ENCODE peak calls at places on chromosome 7, in four cellular contexts. E is HCT116, D is K562, V is HepG2. G is an unnamed sample. For H3K27me3, the result is how much of the 10 kb centered on the place peaks cover.

GRCh38 chr7:133947458-133948044 is 179.6 kb upstream of the LRGUK start:
- DNase-seq in E (no peak), D (peak), V (no peak), G (no peak)

GRCh38 chr7:43758029-43758860 is at the start of gene BLVRA:
- DNase-seq in E (no peak), D (peak), V (peak), G (no peak)

GRCh38 chr7:3264693-3265339 is 36.2 kb upstream of the SDK1 start:
- DNase-seq in E (no peak), D (no peak), V (no peak), G (no peak)

GRCh38 chr7:114979388-114979787 is 57.5 kb downstream of the MDFIC start:
- DNase-seq in E (peak), D (no peak), V (no peak), G (no peak)

GRCh38 chr7:94414481-94414880 is 19.8 kb downstream of the COL1A2 start:
- DNase-seq in E (no peak), D (no peak), V (no peak), G (no peak)

GRCh38 chr7:140898794-140899548 is 25.8 kb downstream of the BRAF start:
- DNase-seq in E (no peak), D (no peak), V (no peak), G (no peak)

GRCh38 chr7:33853361-33854062 is 51.8 kb upstream of the BMPER start:
- DNase-seq in E (no peak), D (no peak), V (no peak), G (no peak)

GRCh38 chr7:82677493-82677892 is 233.9 kb upstream of the CACNA2D1 start:
- DNase-seq in E (no peak), D (no peak), V (no peak), G (no peak)

GRCh38 chr7:18357691-18358090 is 137.9 kb upstream of the HDAC9 start:
- DNase-seq in E (no peak), D (no peak), V (no peak), G (no peak)

GRCh38 chr7:15399446-15399845 is 162.4 kb downstream of the AGMO start:
- DNase-seq in E (no peak), D (no peak), V (no peak), G (no peak)

GRCh38 chr7:4175346-4175973 is 506.6 kb upstream of the FOXK1 start:
- DNase-seq in E (no peak), D (no peak), V (no peak), G (no peak)

GRCh38 chr7:41220275-41220674 is 482.6 kb downstream of the INHBA start:
- DNase-seq in E (no peak), D (no peak), V (no peak), G (no peak)

GRCh38 chr7:98051118-98051744 is 55.4 kb upstream of the LMTK2 start:
- DNase-seq in E (peak), D (peak), V (peak), G (peak)

GRCh38 chr7:113131367-113131766 is 13.0 kb upstream of the SMIM30 start:
- DNase-seq in E (no peak), D (no peak), V (no peak), G (no peak)

GRCh38 chr7:100589341-100589935 is 3.3 kb downstream of the FBXO24 start:
- DNase-seq in E (no peak), D (no peak), V (no peak), G (no peak)

GRCh38 chr7:95691464-95691863 is 80.9 kb upstream of the DYNC1I1 start:
- DNase-seq in E (no peak), D (no peak), V (peak), G (no peak)

GRCh38 chr7:92448185-92448747 is 984 bp downstream of the GATAD1 start:
- DNase-seq in E (peak), D (peak), V (peak), G (no peak)

GRCh38 chr7:111138196-111138569 is 47.3 kb downstream of the LRRN3 start:
- DNase-seq in E (peak), D (peak), V (no peak), G (no peak)

GRCh38 chr7:119065966-119066365 is 841.5 kb downstream of the ANKRD7 start:
- DNase-seq in E (no peak), D (no peak), V (no peak), G (no peak)

GRCh38 chr7:38541440-38541839 is 89.7 kb downstream of the AMPH start:
- DNase-seq in E (no peak), D (no peak), V (no peak), G (no peak)

GRCh38 chr7:134742688-134743350 is 36.6 kb upstream of the CALD1 start:
- DNase-seq in E (no peak), D (peak), V (no peak), G (no peak)

GRCh38 chr7:95608344-95609173 is 12.2 kb upstream of the PDK4 start:
- DNase-seq in E (peak), D (peak), V (peak), G (peak)

GRCh38 chr7:68238204-68238805 is 1241.7 kb downstream of the TYW1 start:
- DNase-seq in E (no peak), D (no peak), V (no peak), G (peak)

GRCh38 chr7:73879977-73880681 is 19.2 kb downstream of the TMEM270 start:
- DNase-seq in E (no peak), D (no peak), V (peak), G (no peak)

GRCh38 chr7:43764807-43765491 is 6.5 kb downstream of the BLVRA start:
- DNase-seq in E (no peak), D (peak), V (peak), G (no peak)

GRCh38 chr7:69780377-69780776 is 182.1 kb downstream of the AUTS2 start:
- DNase-seq in E (no peak), D (no peak), V (no peak), G (peak)

GRCh38 chr7:142754681-142755575 is 5.7 kb downstream of the PRSS1 start:
- DNase-seq in E (no peak), D (no peak), V (no peak), G (no peak)

GRCh38 chr7:138663741-138664710 is 37.1 kb downstream of the SVOPL start:
- DNase-seq in E (no peak), D (no peak), V (no peak), G (no peak)

GRCh38 chr7:74023037-74023436 is 4.9 kb upstream of the ELN start:
- DNase-seq in E (no peak), D (no peak), V (peak), G (no peak)

GRCh38 chr7:158805414-158805813 is 23.9 kb downstream of the ESYT2 start:
- DNase-seq in E (no peak), D (no peak), V (no peak), G (no peak)

GRCh38 chr7:136018104-136018503 is 40.9 kb upstream of the MTPN start:
- DNase-seq in E (no peak), D (no peak), V (no peak), G (no peak)

GRCh38 chr7:43766564-43766963 is 8.1 kb downstream of the BLVRA start:
- DNase-seq in E (no peak), D (peak), V (no peak), G (no peak)

GRCh38 chr7:103343758-103344452 is 662 bp downstream of the DNAJC2 start:
- DNase-seq in E (no peak), D (peak), V (peak), G (no peak)

GRCh38 chr7:157671358-157672255 is 334.8 kb downstream of the DNAJB6 start:
- DNase-seq in E (no peak), D (no peak), V (no peak), G (no peak)

GRCh38 chr7:157668884-157669767 is 332.3 kb downstream of the DNAJB6 start:
- DNase-seq in E (no peak), D (no peak), V (no peak), G (no peak)

GRCh38 chr7:157668221-157668883 is 331.5 kb downstream of the DNAJB6 start:
- DNase-seq in E (no peak), D (no peak), V (no peak), G (no peak)

GRCh38 chr7:157669768-157670345 is 333.1 kb downstream of the DNAJB6 start:
- DNase-seq in E (no peak), D (no peak), V (no peak), G (no peak)

GRCh38 chr7:157670490-157671357 is 333.9 kb downstream of the DNAJB6 start:
- DNase-seq in E (no peak), D (no peak), V (no peak), G (no peak)
- TF ChIP-seq YY1 in E (no peak), D (no peak), V (no peak), G (no peak)

DNA sequence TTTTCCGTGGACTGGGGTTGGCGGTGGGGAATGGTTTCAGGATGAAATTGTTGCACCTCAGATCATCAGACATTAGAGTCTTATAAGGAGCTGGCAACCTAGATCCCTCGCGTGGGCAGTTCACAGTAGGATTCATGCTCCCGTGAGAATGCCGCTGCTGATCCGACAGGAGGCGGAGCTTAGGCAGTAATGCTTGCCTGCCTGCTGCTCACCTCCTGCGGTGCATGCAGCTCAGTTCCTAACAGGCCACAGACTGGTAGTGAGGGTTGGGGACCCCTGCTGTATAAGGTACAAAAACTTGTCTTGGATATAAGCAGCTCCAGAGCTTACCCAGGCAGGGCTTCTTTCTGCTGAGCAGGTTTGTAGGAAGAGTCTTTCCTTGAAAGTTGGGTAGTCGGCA is 53.9 kb downstream of the SHH start:
- DNase-seq in E (no peak), D (no peak), V (no peak), G (no peak)
- TF ChIP-seq ZNF274 in E (no peak), D (no peak), V (no peak), G (no peak)

DNA sequence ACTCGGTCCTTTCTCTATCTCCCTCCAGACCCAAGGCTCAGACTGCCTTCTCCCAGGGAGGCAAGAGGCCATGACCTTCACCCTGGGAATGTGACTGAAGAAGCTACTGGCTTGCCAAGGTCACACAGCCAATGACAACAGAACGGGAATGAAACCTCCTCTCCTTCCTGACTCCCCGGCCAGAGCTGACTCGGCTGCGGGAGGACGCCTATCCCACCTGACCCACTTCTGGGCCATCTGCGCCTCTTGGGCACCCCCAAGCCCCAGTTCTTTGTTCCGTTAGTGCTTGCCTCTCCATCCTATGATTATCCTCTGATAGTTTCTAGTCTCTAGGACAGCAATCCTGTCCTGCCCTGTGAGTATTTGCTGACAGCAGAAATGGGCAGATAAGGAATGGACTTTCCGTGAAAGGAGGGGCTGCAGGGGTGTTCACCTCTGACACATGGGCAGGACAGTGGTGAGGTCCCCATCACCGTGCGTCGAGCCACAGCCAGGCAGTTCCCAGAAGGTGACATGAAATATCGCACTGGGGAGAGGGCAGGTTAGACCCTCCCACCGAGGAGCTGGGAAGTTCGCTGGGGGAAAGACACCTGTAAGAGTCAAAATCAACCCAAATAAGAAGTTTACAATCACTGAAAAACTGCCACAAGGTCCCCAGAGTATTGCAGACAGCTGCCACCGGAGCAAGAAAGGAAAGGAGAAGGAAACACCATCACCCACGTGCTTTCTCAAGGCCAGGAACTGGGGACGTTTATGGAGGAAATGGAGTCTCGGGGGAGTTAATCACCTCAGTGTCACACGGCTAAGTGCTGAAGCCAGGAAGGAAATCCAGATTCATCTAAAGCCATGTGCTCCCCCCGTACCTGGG is 63.1 kb downstream of the INSIG1 start:
- DNase-seq in E (no peak), D (no peak), V (no peak), G (no peak)
- H3K27me3 ChIP-seq in E (under half), D (half or more), V (half or more), G (under half)

GRCh38 chr7:152641384-152641783 is 34.6 kb downstream of the XRCC2 start:
- DNase-seq in E (no peak), D (no peak), V (no peak), G (no peak)

GRCh38 chr7:152643979-152644559 is 31.9 kb downstream of the XRCC2 start:
- DNase-seq in E (no peak), D (no peak), V (no peak), G (no peak)

GRCh38 chr7:152649220-152649619 is 26.7 kb downstream of the XRCC2 start:
- DNase-seq in E (no peak), D (no peak), V (no peak), G (no peak)

DNA sequence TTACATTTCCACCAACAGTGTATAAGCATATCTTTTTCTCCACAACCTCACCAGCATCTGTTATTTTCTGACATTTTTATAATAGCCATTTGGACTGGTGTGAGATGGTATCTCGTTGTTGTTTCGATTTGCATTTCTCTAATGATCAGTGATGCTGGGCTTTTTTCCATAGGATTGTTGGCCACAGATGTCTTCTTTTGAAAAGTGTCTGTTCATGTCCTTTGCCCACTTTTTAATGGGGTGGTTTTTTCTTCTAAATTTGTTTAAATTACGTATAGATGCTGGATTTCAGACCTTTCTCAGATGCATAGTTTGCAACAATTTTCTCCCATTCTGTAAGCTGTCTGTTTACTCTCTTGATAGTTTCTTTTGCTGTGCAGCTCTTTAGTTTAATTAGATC is 28.9 kb downstream of the XRCC2 start:
- DNase-seq in E (no peak), D (no peak), V (no peak), G (no peak)
- TF ChIP-seq YY1 in E (no peak), D (no peak), V (no peak), G (no peak)

DNA sequence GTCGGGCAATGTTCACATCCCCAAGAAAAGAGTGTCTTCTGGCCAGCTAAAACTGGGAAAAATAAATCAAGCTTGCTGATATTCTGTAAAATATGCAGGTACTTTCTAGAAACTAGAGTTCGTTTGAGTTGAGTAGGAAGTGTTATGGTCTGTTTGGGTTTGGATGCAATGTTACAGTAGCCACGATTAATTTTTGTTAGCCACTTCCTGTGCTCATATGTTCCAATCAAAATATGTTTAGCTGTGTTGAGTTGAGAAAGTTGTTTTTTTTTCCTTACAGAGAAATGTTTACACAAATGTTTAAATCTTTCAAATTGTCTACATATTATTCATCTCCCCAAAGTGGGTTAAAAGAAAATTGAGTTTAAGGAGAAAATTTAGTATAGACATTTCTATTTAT is 11.2 kb upstream of the LAMB1 start:
- DNase-seq in E (no peak), D (no peak), V (no peak), G (no peak)
- TF ChIP-seq ZNF274 in E (no peak), D (no peak), V (no peak), G (no peak)